ENCODE peak calls at places on chromosomes 2 and 18, in nine cellular contexts. Z is cardiac fibroblast, F is brain microvascular endothelial cell, H is astrocyte of the spinal cord, P is dorsolateral prefrontal cortex, D is HFF-Myc, E is upper lobe of right lung, S is NB4, G is foreskin fibroblast. O is an unnamed sample.

GRCh38 chr2:239929504-239929903 is 95.6 kb downstream of the NDUFA10 start:
- DNase-seq in Z (no peak), F (no peak), H (no peak), P (peak), D (no peak), E (peak), S (no peak), G (no peak), O (no peak)

GRCh38 chr2:240233891-240234502 is 93.5 kb upstream of the OTOS start:
- DNase-seq in Z (no peak), F (no peak), H (no peak), P (peak), D (no peak), E (peak), S (no peak), G (no peak), O (peak)

GRCh38 chr2:24886640-24887324 is 33.3 kb downstream of the ADCY3 start:
- DNase-seq in Z (no peak), F (peak), H (no peak), P (no peak), D (no peak), E (no peak), S (peak), G (no peak), O (no peak)

GRCh38 chr2:134202361-134202760 is 51.5 kb upstream of the MGAT5 start:
- DNase-seq in Z (no peak), F (no peak), H (no peak), P (no peak), D (no peak), E (no peak), S (no peak), G (no peak), O (no peak)

GRCh38 chr18:36441872-36442271 is 144.4 kb downstream of the FHOD3 start:
- DNase-seq in Z (peak), F (peak), H (peak), P (no peak), D (no peak), E (no peak), S (no peak), G (peak), O (no peak)

GRCh38 chr2:9288681-9289338 is 82.2 kb downstream of the ASAP2 start:
- DNase-seq in Z (peak), F (peak), H (no peak), P (no peak), D (no peak), E (no peak), S (no peak), G (peak), O (no peak)

GRCh38 chr2:6163932-6164331 is 471.7 kb downstream of the SOX11 start:
- DNase-seq in Z (no peak), F (no peak), H (no peak), P (no peak), D (no peak), E (no peak), S (no peak), G (no peak), O (no peak)

GRCh38 chr2:181745796-181746540 is 65.7 kb upstream of the NEUROD1 start:
- DNase-seq in Z (no peak), F (no peak), H (no peak), P (no peak), D (no peak), E (no peak), S (no peak), G (no peak), O (no peak)

GRCh38 chr2:205405752-205406151 is 276.5 kb upstream of the NRP2 start:
- DNase-seq in Z (peak), F (peak), H (peak), P (no peak), D (peak), E (no peak), S (no peak), G (peak), O (no peak)

GRCh38 chr2:35410431-35411061 is 945.0 kb upstream of the CRIM1 start:
- DNase-seq in Z (peak), F (peak), H (peak), P (peak), D (no peak), E (peak), S (peak), G (no peak), O (no peak)

GRCh38 chr2:102200539-102200938 is 13.7 kb downstream of the IL1RL2 start:
- DNase-seq in Z (no peak), F (no peak), H (no peak), P (no peak), D (no peak), E (no peak), S (no peak), G (no peak), O (no peak)

GRCh38 chr18:61825386-61825785 is 67.4 kb downstream of the RNF152 start:
- DNase-seq in Z (peak), F (peak), H (peak), P (no peak), D (no peak), E (no peak), S (peak), G (peak), O (no peak)

GRCh38 chr2:41847744-41848441 is 199.9 kb upstream of the PKDCC start:
- DNase-seq in Z (peak), F (no peak), H (no peak), P (no peak), D (no peak), E (no peak), S (no peak), G (peak), O (no peak)

GRCh38 chr2:106969777-106970176 is 83.8 kb upstream of the ST6GAL2 start:
- DNase-seq in Z (no peak), F (no peak), H (no peak), P (no peak), D (no peak), E (no peak), S (no peak), G (no peak), O (no peak)

GRCh38 chr2:20211860-20212458 is 13.0 kb downstream of the SDC1 start:
- DNase-seq in Z (no peak), F (no peak), H (no peak), P (no peak), D (no peak), E (no peak), S (no peak), G (no peak), O (no peak)

GRCh38 chr18:41938445-41938844 is 16.6 kb upstream of the PIK3C3 start:
- DNase-seq in Z (peak), F (peak), H (peak), P (no peak), D (peak), E (no peak), S (peak), G (peak), O (no peak)
- TF ChIP-seq CTCF in Z (peak), F (peak), H (peak), P (no peak), D (no peak), E (no peak), S (no peak), G (no peak), O (no peak)

GRCh38 chr2:209663666-209664065 is 108.0 kb upstream of the UNC80 start:
- DNase-seq in Z (no peak), F (peak), H (no peak), P (no peak), D (no peak), E (no peak), S (no peak), G (no peak), O (no peak)

GRCh38 chr2:209666296-209666695 is 105.3 kb upstream of the UNC80 start:
- DNase-seq in Z (no peak), F (no peak), H (no peak), P (no peak), D (no peak), E (no peak), S (no peak), G (no peak), O (no peak)

GRCh38 chr2:209662091-209662490 is 109.5 kb upstream of the UNC80 start:
- DNase-seq in Z (no peak), F (no peak), H (peak), P (no peak), D (no peak), E (no peak), S (no peak), G (no peak), O (no peak)

GRCh38 chr2:209663149-209663548 is 108.5 kb upstream of the UNC80 start:
- DNase-seq in Z (peak), F (peak), H (peak), P (no peak), D (no peak), E (no peak), S (peak), G (peak), O (no peak)

DNA sequence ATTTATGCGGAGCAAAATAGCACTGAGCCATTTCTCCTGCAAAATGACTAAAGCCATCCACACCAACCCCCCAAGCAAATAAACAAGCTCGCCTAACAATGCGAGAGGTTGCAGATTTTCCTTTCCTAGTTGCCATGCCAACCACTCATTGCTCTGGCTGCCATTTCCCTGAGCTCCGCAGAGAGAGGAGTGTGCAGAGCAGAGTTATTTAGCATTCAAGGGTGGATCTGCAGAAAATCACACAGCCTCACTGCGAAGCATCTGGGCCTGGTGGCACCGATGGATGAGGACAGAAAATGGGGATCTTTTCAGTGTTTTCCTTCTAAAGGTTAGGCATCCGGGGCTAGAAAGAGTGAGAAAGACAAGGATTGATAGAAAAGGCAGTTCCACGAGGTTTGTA is 110.3 kb upstream of the UNC80 start:
- DNase-seq in Z (no peak), F (no peak), H (peak), P (peak), D (no peak), E (no peak), S (no peak), G (no peak), O (no peak)
- H3K4me3 ChIP-seq in Z (no peak), F (no peak), H (no peak), P (peak), D (no peak), E (no peak), S (no peak), G (no peak), O (no peak)

GRCh38 chr2:226798422-226799210 is 1.0 kb downstream of the IRS1 start:
- DNase-seq in Z (peak), F (peak), H (peak), P (peak), D (no peak), E (peak), S (peak), G (no peak), O (peak)
- TF ChIP-seq CTCF in Z (no peak), F (peak), H (peak), P (peak), D (no peak), E (no peak), S (no peak), G (peak), O (no peak)

GRCh38 chr18:45708831-45709230 is 15.2 kb upstream of the SLC14A1 start:
- DNase-seq in Z (no peak), F (no peak), H (no peak), P (no peak), D (no peak), E (no peak), S (no peak), G (no peak), O (no peak)

DNA sequence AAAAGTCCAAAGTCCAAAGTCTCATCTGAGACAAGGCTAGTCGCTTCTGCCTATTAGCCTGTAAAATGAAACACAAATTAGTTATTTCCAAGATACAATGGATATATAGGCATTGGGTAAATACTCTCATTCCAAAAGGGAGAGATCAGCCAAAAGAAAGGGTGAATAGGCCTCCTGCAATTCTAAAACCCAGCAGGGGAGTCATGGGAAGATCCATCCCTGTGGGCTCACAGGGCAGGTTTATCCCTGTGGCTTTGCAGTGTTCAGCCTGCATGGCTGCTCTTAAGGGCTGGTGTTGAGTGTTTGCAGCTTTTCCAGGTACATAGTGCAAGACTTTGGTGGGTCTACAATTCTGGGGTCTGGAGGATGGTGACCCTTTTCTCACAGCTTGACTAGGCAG is 21.1 kb upstream of the SLC14A1 start:
- DNase-seq in Z (no peak), F (no peak), H (no peak), P (no peak), D (no peak), E (no peak), S (no peak), G (no peak), O (no peak)
- H3K4me3 ChIP-seq in Z (no peak), F (no peak), H (no peak), P (no peak), D (no peak), E (no peak), S (no peak), G (no peak), O (no peak)

GRCh38 chr18:63956755-63957154 is 7.7 kb downstream of the HMSD start:
- DNase-seq in Z (no peak), F (no peak), H (no peak), P (no peak), D (peak), E (no peak), S (no peak), G (peak), O (no peak)

GRCh38 chr18:63949068-63949737 is at the start of gene HMSD:
- DNase-seq in Z (peak), F (peak), H (peak), P (peak), D (no peak), E (peak), S (no peak), G (no peak), O (peak)

GRCh38 chr18:63947051-63947790 is 1.9 kb upstream of the HMSD start:
- DNase-seq in Z (no peak), F (no peak), H (no peak), P (no peak), D (no peak), E (no peak), S (no peak), G (no peak), O (no peak)

GRCh38 chr18:63953811-63954210 is 4.7 kb downstream of the HMSD start:
- DNase-seq in Z (no peak), F (no peak), H (no peak), P (no peak), D (peak), E (no peak), S (no peak), G (no peak), O (no peak)

GRCh38 chr18:63951302-63951705 is 2.2 kb downstream of the HMSD start:
- DNase-seq in Z (no peak), F (peak), H (peak), P (no peak), D (no peak), E (no peak), S (peak), G (no peak), O (no peak)
- TF ChIP-seq CTCF in Z (peak), F (peak), H (peak), P (no peak), D (peak), E (no peak), S (peak), G (peak), O (no peak)

DNA sequence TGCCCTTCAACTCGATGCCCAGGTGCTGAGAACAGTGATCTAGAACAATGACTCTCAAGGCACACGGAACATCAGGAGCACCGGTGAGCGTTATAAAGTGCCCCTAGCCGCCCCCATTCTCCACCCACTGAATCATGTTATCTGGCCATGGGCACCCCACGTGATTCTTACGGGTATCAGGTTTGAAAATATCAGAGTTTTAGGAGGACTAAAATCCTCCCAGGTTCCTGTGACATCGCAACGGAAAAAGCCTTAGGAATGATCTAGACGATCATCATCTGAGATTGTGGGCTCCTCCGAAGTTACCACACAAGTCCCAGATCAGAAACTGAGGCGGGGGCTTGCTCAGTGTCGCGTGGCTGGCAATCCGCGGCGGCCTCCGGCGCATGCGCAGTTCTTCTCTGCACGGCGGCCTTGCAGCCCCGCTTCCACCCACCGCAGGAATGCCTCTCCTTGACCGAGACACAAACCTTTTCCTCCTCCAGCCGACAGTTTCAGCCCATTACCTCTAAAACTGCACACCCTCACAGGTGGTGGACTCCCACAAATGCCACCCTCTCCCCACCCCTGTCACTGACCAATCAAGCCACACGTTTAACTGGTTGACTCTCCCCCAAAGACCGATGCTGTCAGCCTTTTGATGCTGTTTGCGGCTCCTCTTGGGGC is 5.8 kb upstream of the MRPL33 start:
- DNase-seq in Z (peak), F (no peak), H (no peak), P (no peak), D (no peak), E (peak), S (no peak), G (no peak), O (no peak)
- H3K4me3 ChIP-seq in Z (no peak), F (peak), H (no peak), P (peak), D (no peak), E (peak), S (no peak), G (no peak), O (peak)

GRCh38 chr2:158006961-158007664 is 94.6 kb upstream of the UPP2 start:
- DNase-seq in Z (no peak), F (no peak), H (no peak), P (no peak), D (no peak), E (peak), S (peak), G (no peak), O (no peak)
- TF ChIP-seq CTCF in Z (no peak), F (peak), H (peak), P (no peak), D (no peak), E (peak), S (peak), G (no peak), O (no peak)